ENCODE peak calls at places on chromosomes 5 and 9, in seven cellular contexts. One of them, this sample, is unnamed.

GRCh38 chr5:41951224-41951623 is 26.1 kb downstream of the FBXO4 start:
- DNase-seq in T-cell: no peak
- DNase-seq in effector CD4-positive, alpha-beta T cell: no peak
- DNase-seq in mesenchymal stem cell: no peak
- DNase-seq in iPS-NIHi11: no peak
- DNase-seq in spleen: no peak
- DNase-seq in NCI-H524: no peak
- DNase-seq in this sample: no peak

GRCh38 chr9:133141833-133142594 is 21.0 kb upstream of the RALGDS start:
- DNase-seq in T-cell: peak; percentile 83
- DNase-seq in effector CD4-positive, alpha-beta T cell: peak; percentile 85
- DNase-seq in mesenchymal stem cell: no peak
- DNase-seq in iPS-NIHi11: no peak
- DNase-seq in spleen: peak; percentile 89
- DNase-seq in NCI-H524: no peak
- DNase-seq in this sample: no peak

GRCh38 chr5:532521-533242 is 8.4 kb upstream of the SLC9A3 start:
- DNase-seq in T-cell: no peak
- DNase-seq in effector CD4-positive, alpha-beta T cell: no peak
- DNase-seq in mesenchymal stem cell: no peak
- DNase-seq in iPS-NIHi11: no peak
- DNase-seq in spleen: peak; percentile 71
- DNase-seq in NCI-H524: no peak
- DNase-seq in this sample: no peak

GRCh38 chr9:17962747-17963146 is 383.9 kb downstream of the SH3GL2 start:
- DNase-seq in T-cell: no peak
- DNase-seq in effector CD4-positive, alpha-beta T cell: no peak
- DNase-seq in mesenchymal stem cell: no peak
- DNase-seq in iPS-NIHi11: no peak
- DNase-seq in spleen: no peak
- DNase-seq in NCI-H524: no peak
- DNase-seq in this sample: peak; percentile 9

GRCh38 chr5:132667309-132667708 is 6.5 kb upstream of the IL4 start:
- DNase-seq in T-cell: no peak
- DNase-seq in effector CD4-positive, alpha-beta T cell: no peak
- DNase-seq in mesenchymal stem cell: no peak
- DNase-seq in iPS-NIHi11: no peak
- DNase-seq in spleen: peak; percentile 57
- DNase-seq in NCI-H524: no peak
- DNase-seq in this sample: no peak

GRCh38 chr5:32725994-32726659 is 15.0 kb downstream of the NPR3 start:
- DNase-seq in T-cell: no peak
- DNase-seq in effector CD4-positive, alpha-beta T cell: no peak
- DNase-seq in mesenchymal stem cell: peak; percentile 39
- DNase-seq in iPS-NIHi11: no peak
- DNase-seq in spleen: no peak
- DNase-seq in NCI-H524: no peak
- DNase-seq in this sample: no peak

GRCh38 chr5:128574041-128574440 is 36.0 kb upstream of the FBN2 start:
- DNase-seq in T-cell: no peak
- DNase-seq in effector CD4-positive, alpha-beta T cell: no peak
- DNase-seq in mesenchymal stem cell: peak; percentile 51
- DNase-seq in iPS-NIHi11: no peak
- DNase-seq in spleen: no peak
- DNase-seq in NCI-H524: no peak
- DNase-seq in this sample: no peak

GRCh38 chr5:140875085-140876065 is at the start of gene PCDHA12:
- DNase-seq in T-cell: no peak
- DNase-seq in effector CD4-positive, alpha-beta T cell: no peak
- DNase-seq in mesenchymal stem cell: peak; percentile 75
- DNase-seq in iPS-NIHi11: peak; percentile 58
- DNase-seq in spleen: no peak
- DNase-seq in NCI-H524: no peak
- DNase-seq in this sample: no peak

GRCh38 chr9:76866689-76867088 is 39.2 kb downstream of the PRUNE2 start:
- DNase-seq in T-cell: no peak
- DNase-seq in effector CD4-positive, alpha-beta T cell: no peak
- DNase-seq in mesenchymal stem cell: peak; percentile 75
- DNase-seq in iPS-NIHi11: peak; percentile 26
- DNase-seq in spleen: no peak
- DNase-seq in NCI-H524: no peak
- DNase-seq in this sample: peak; percentile 34

GRCh38 chr9:111598730-111599091 is 736 bp downstream of the PTGR1 start:
- DNase-seq in T-cell: peak; percentile 9
- DNase-seq in effector CD4-positive, alpha-beta T cell: no peak
- DNase-seq in mesenchymal stem cell: peak; percentile 69
- DNase-seq in iPS-NIHi11: no peak
- DNase-seq in spleen: no peak
- DNase-seq in NCI-H524: peak; percentile 24
- DNase-seq in this sample: no peak

GRCh38 chr9:22119537-22120167 is 110.5 kb upstream of the CDKN2B start:
- DNase-seq in T-cell: no peak
- DNase-seq in effector CD4-positive, alpha-beta T cell: no peak
- DNase-seq in mesenchymal stem cell: no peak
- DNase-seq in iPS-NIHi11: peak; percentile 23
- DNase-seq in spleen: no peak
- DNase-seq in NCI-H524: peak; percentile 50
- DNase-seq in this sample: no peak

GRCh38 chr5:10590226-10591047 is 26.6 kb downstream of the ANKRD33B start:
- DNase-seq in T-cell: no peak
- DNase-seq in effector CD4-positive, alpha-beta T cell: no peak
- DNase-seq in mesenchymal stem cell: peak; percentile 71
- DNase-seq in iPS-NIHi11: peak; percentile 80
- DNase-seq in spleen: no peak
- DNase-seq in NCI-H524: peak; percentile 32
- DNase-seq in this sample: peak; percentile 68

GRCh38 chr5:140252470-140253126 is 50.3 kb downstream of the PFDN1 start:
- DNase-seq in T-cell: no peak
- DNase-seq in effector CD4-positive, alpha-beta T cell: no peak
- DNase-seq in mesenchymal stem cell: no peak
- DNase-seq in iPS-NIHi11: no peak
- DNase-seq in spleen: no peak
- DNase-seq in NCI-H524: no peak
- DNase-seq in this sample: no peak

GRCh38 chr9:137198748-137199276 is 1.7 kb downstream of the TPRN start:
- DNase-seq in T-cell: no peak
- DNase-seq in effector CD4-positive, alpha-beta T cell: no peak
- DNase-seq in mesenchymal stem cell: no peak
- DNase-seq in iPS-NIHi11: no peak
- DNase-seq in spleen: no peak
- DNase-seq in NCI-H524: no peak
- DNase-seq in this sample: no peak

GRCh38 chr9:131754846-131755245 is 15.0 kb upstream of the RAPGEF1 start:
- DNase-seq in T-cell: no peak
- DNase-seq in effector CD4-positive, alpha-beta T cell: no peak
- DNase-seq in mesenchymal stem cell: no peak
- DNase-seq in iPS-NIHi11: no peak
- DNase-seq in spleen: no peak
- DNase-seq in NCI-H524: no peak
- DNase-seq in this sample: no peak

GRCh38 chr5:123874600-123875201 is 362.7 kb downstream of the CSNK1G3 start:
- DNase-seq in T-cell: no peak
- DNase-seq in effector CD4-positive, alpha-beta T cell: no peak
- DNase-seq in mesenchymal stem cell: peak; percentile 59
- DNase-seq in iPS-NIHi11: no peak
- DNase-seq in spleen: no peak
- DNase-seq in NCI-H524: peak; percentile 17
- DNase-seq in this sample: peak; percentile 83

GRCh38 chr9:87792831-87793288 is 66.9 kb downstream of the CTSL start:
- DNase-seq in T-cell: no peak
- DNase-seq in effector CD4-positive, alpha-beta T cell: no peak
- DNase-seq in mesenchymal stem cell: peak; percentile 94
- DNase-seq in iPS-NIHi11: peak; percentile 28
- DNase-seq in spleen: no peak
- DNase-seq in NCI-H524: no peak
- DNase-seq in this sample: no peak

This sample was measured in SJCRH30.